ENCODE peak calls at places on chromosome 15, in five cellular contexts. F is HCT116, N is colonic mucosa, X is heart left ventricle, A is kidney. D is an unnamed sample.

GRCh38 chr15:64773606-64774555 is 1.5 kb downstream of the RBPMS2 start:
- DNase-seq in A (peak; percentile 71), N (no peak), X (no peak), F (no peak), D (no peak)

GRCh38 chr15:57406040-57406772 is 29.9 kb downstream of the CGNL1 start:
- DNase-seq in F (no peak), N (no peak), A (no peak), X (no peak), D (no peak)

GRCh38 chr15:69648215-69648614 is 195.6 kb downstream of the RPLP1 start:
- DNase-seq in X (no peak), A (no peak), N (no peak), F (no peak), D (no peak)

GRCh38 chr15:39799552-39800011 is 16.9 kb upstream of the FSIP1 start:
- DNase-seq in N (no peak), X (no peak), F (no peak), A (no peak), D (no peak)

GRCh38 chr15:68885070-68885469 is 45.3 kb upstream of the SPESP1 start:
- DNase-seq in F (no peak), A (no peak), X (no peak), N (no peak), D (no peak)

GRCh38 chr15:51129513-51130197 is 34.9 kb upstream of the TNFAIP8L3 start:
- DNase-seq in F (no peak), A (no peak), X (no peak), N (peak; percentile 77), D (no peak)

GRCh38 chr15:31437686-31438085 is 111.1 kb downstream of the KLF13 start:
- DNase-seq in X (no peak), F (no peak), A (no peak), N (no peak), D (no peak)

GRCh38 chr15:67174864-67175573 is 79.4 kb downstream of the AAGAB start:
- DNase-seq in N (peak; percentile 55), F (peak; percentile 94), X (no peak), A (no peak), D (peak; percentile 89)

GRCh38 chr15:50098576-50098975 is 20.5 kb downstream of the ATP8B4 start:
- DNase-seq in N (no peak), A (no peak), F (no peak), X (no peak), D (no peak)
- H3K27ac ChIP-seq in N (no peak overlapping the region), A (no peak overlapping the region), F (no peak overlapping the region), X (no peak overlapping the region), D (no peak overlapping the region)

DNA sequence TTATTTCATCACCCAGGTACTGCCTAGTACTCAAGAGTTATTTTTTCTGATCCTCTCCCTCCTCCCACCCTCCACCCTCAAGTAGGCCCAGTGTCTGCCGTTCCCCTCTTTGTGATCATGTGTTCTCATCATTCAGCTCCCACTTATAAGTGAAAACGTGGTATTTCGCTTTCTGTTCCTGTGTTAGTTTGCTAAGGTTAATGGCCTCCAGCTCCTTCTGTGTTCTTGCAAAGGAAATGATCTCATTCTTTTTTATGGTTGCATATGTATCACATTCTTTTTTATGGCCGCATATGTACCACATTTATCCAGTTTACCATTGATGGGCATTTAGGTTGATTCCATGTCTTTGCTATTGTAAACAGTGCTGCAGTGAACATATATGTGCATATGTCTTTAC is 8.2 kb upstream of the GANC start:
- DNase-seq in N (no peak), F (no peak), X (no peak), A (no peak), D (no peak)
- H3K36me3 ChIP-seq in N (peaks cover 26% of the 10 kb centered on the region), F (peaks cover 54% of the 10 kb centered on the region), X (peaks cover 67% of the 10 kb centered on the region), A (peaks cover 45% of the 10 kb centered on the region), D (peaks cover 13% of the 10 kb centered on the region)

GRCh38 chr15:49066374-49066773 is 20.1 kb upstream of the SECISBP2L start:
- DNase-seq in X (no peak), A (no peak), F (no peak), N (no peak), D (no peak)
- H3K4me1 ChIP-seq in X (no peaks in the 10 kb centered on the region), A (no peaks in the 10 kb centered on the region), F (no peaks in the 10 kb centered on the region), N (no peaks in the 10 kb centered on the region), D (no peaks in the 10 kb centered on the region)

GRCh38 chr15:72098076-72098475 is 19.9 kb downstream of the MYO9A start:
- DNase-seq in F (no peak), X (no peak), N (no peak), A (no peak), D (no peak)
- H3K27ac ChIP-seq in F (no peak overlapping the region), X (no peak overlapping the region), N (no peak overlapping the region), A (no peak overlapping the region), D (no peak overlapping the region)

DNA sequence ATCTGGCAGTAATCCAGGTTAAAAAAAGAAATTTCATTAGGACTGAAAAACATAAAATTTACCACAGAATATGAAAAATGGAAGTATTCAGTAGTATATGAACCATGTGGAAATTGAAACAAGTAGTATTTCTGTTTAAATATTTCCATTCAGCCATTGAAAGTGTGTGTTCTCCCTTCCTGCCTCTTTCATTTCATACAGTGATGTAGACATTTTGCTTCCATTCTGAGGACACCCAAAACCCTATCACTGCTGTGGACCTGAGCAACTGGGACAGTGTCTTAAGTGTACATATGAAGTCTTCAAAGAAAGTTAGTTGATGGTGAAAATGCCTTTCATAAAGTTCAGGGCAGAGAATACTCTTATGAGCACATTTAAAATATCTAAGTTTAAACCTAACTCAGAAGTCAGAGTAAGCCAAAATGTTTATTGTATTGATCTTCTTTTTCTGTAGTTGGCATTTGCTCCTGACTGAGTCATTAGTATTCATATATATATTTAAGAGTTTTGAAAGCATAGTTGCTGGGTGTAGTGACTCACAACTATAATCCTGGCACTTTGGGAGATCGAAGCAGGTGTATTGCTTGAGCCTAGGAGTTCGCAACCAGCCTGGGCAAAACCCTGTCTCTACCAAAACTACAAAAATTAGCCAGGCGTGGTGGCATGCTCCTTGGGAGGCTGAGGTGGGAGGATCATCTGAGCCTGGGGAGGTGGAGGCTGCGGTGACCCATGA is 198.8 kb downstream of the KLHL25 start:
- DNase-seq in F (no peak), A (no peak), N (no peak), X (no peak), D (no peak)
- H3K36me3 ChIP-seq in F (no peaks in the 10 kb centered on the region), A (no peaks in the 10 kb centered on the region), N (no peaks in the 10 kb centered on the region), X (no peaks in the 10 kb centered on the region), D (no peaks in the 10 kb centered on the region)